ENCODE peak calls at places on chromosomes 13 and 19, in six cellular contexts. One of them, this sample, is unnamed.

GRCh38 chr13:25923217-25924085 is 128.4 kb downstream of the SHISA2 start:
- DNase-seq in cardiac muscle cell: peak
- DNase-seq in NB4: peak
- DNase-seq in fibroblast of lung: no peak
- DNase-seq in foreskin fibroblast: no peak
- DNase-seq in breast epithelium: no peak
- DNase-seq in this sample: no peak

GRCh38 chr13:34883381-34883780 is 58.7 kb upstream of the NBEA start:
- DNase-seq in breast epithelium: no peak
- DNase-seq in foreskin fibroblast: no peak
- DNase-seq in fibroblast of lung: no peak
- DNase-seq in cardiac muscle cell: no peak
- DNase-seq in NB4: no peak
- DNase-seq in this sample: no peak

GRCh38 chr13:36298535-36299068 is 988 bp upstream of the CCDC169 start:
- DNase-seq in breast epithelium: no peak
- DNase-seq in cardiac muscle cell: no peak
- DNase-seq in foreskin fibroblast: peak
- DNase-seq in NB4: peak
- DNase-seq in fibroblast of lung: no peak
- DNase-seq in this sample: no peak

GRCh38 chr19:41795031-41795461 is 1.3 kb upstream of the CEACAM3 start:
- DNase-seq in fibroblast of lung: peak
- DNase-seq in foreskin fibroblast: peak
- DNase-seq in NB4: peak
- DNase-seq in cardiac muscle cell: peak
- DNase-seq in breast epithelium: no peak
- DNase-seq in this sample: no peak

GRCh38 chr19:33268162-33268991 is 34.0 kb downstream of the CEBPA start:
- DNase-seq in breast epithelium: no peak
- DNase-seq in NB4: peak
- DNase-seq in fibroblast of lung: no peak
- DNase-seq in foreskin fibroblast: no peak
- DNase-seq in cardiac muscle cell: no peak
- DNase-seq in this sample: no peak

GRCh38 chr13:99859178-99860177 is 112.1 kb downstream of the ZIC5 start:
- DNase-seq in cardiac muscle cell: no peak
- DNase-seq in breast epithelium: no peak
- DNase-seq in fibroblast of lung: no peak
- DNase-seq in foreskin fibroblast: no peak
- DNase-seq in NB4: no peak
- DNase-seq in this sample: peak

GRCh38 chr19:55539082-55539715 is 2.3 kb upstream of the SBK2 start:
- DNase-seq in foreskin fibroblast: no peak
- DNase-seq in NB4: no peak
- DNase-seq in breast epithelium: no peak
- DNase-seq in fibroblast of lung: no peak
- DNase-seq in cardiac muscle cell: no peak
- DNase-seq in this sample: no peak

GRCh38 chr13:44952671-44953070 is 36.6 kb downstream of the NUFIP1 start:
- DNase-seq in foreskin fibroblast: no peak
- DNase-seq in NB4: no peak
- DNase-seq in cardiac muscle cell: no peak
- DNase-seq in breast epithelium: no peak
- DNase-seq in fibroblast of lung: no peak
- DNase-seq in this sample: no peak

GRCh38 chr13:28059214-28059613 is 41.2 kb downstream of the FLT3 start:
- DNase-seq in breast epithelium: no peak
- DNase-seq in fibroblast of lung: peak
- DNase-seq in foreskin fibroblast: peak
- DNase-seq in cardiac muscle cell: peak
- DNase-seq in NB4: peak
- DNase-seq in this sample: no peak

GRCh38 chr13:27295096-27295495 is 24.5 kb downstream of the RASL11A start:
- DNase-seq in breast epithelium: no peak
- DNase-seq in cardiac muscle cell: no peak
- DNase-seq in NB4: no peak
- DNase-seq in foreskin fibroblast: no peak
- DNase-seq in fibroblast of lung: no peak
- DNase-seq in this sample: no peak

GRCh38 chr19:45184115-45184514 is 5.5 kb downstream of the BLOC1S3 start:
- DNase-seq in foreskin fibroblast: no peak
- DNase-seq in breast epithelium: no peak
- DNase-seq in cardiac muscle cell: no peak
- DNase-seq in NB4: no peak
- DNase-seq in fibroblast of lung: no peak
- DNase-seq in this sample: no peak

GRCh38 chr13:113483504-113484287 is 6.8 kb downstream of the DCUN1D2 start:
- DNase-seq in foreskin fibroblast: no peak
- DNase-seq in NB4: no peak
- DNase-seq in cardiac muscle cell: no peak
- DNase-seq in breast epithelium: no peak
- DNase-seq in fibroblast of lung: no peak
- DNase-seq in this sample: no peak

GRCh38 chr19:58372311-58373133 is 8.3 kb downstream of the ZNF837 start:
- DNase-seq in cardiac muscle cell: no peak
- DNase-seq in fibroblast of lung: no peak
- DNase-seq in breast epithelium: no peak
- DNase-seq in foreskin fibroblast: peak
- DNase-seq in NB4: no peak
- DNase-seq in this sample: no peak

GRCh38 chr13:98503175-98504028 is 73.5 kb downstream of the STK24 start:
- DNase-seq in foreskin fibroblast: peak
- DNase-seq in cardiac muscle cell: no peak
- DNase-seq in breast epithelium: no peak
- DNase-seq in NB4: peak
- DNase-seq in fibroblast of lung: peak
- DNase-seq in this sample: no peak

GRCh38 chr19:38692458-38693379 is 45.3 kb downstream of the ACTN4 start:
- DNase-seq in cardiac muscle cell: no peak
- DNase-seq in foreskin fibroblast: peak
- DNase-seq in fibroblast of lung: peak
- DNase-seq in breast epithelium: no peak
- DNase-seq in NB4: no peak
- DNase-seq in this sample: no peak

GRCh38 chr19:38693380-38694223 is 46.2 kb downstream of the ACTN4 start:
- DNase-seq in NB4: peak
- DNase-seq in foreskin fibroblast: peak
- DNase-seq in cardiac muscle cell: no peak
- DNase-seq in fibroblast of lung: peak
- DNase-seq in breast epithelium: no peak
- DNase-seq in this sample: peak

GRCh38 chr19:38690146-38690545 is 42.7 kb downstream of the ACTN4 start:
- DNase-seq in fibroblast of lung: no peak
- DNase-seq in cardiac muscle cell: no peak
- DNase-seq in breast epithelium: no peak
- DNase-seq in foreskin fibroblast: no peak
- DNase-seq in NB4: no peak
- DNase-seq in this sample: no peak

GRCh38 chr19:38690832-38691231 is 43.4 kb downstream of the ACTN4 start:
- DNase-seq in fibroblast of lung: peak
- DNase-seq in foreskin fibroblast: no peak
- DNase-seq in cardiac muscle cell: no peak
- DNase-seq in breast epithelium: no peak
- DNase-seq in NB4: no peak
- DNase-seq in this sample: no peak

DNA sequence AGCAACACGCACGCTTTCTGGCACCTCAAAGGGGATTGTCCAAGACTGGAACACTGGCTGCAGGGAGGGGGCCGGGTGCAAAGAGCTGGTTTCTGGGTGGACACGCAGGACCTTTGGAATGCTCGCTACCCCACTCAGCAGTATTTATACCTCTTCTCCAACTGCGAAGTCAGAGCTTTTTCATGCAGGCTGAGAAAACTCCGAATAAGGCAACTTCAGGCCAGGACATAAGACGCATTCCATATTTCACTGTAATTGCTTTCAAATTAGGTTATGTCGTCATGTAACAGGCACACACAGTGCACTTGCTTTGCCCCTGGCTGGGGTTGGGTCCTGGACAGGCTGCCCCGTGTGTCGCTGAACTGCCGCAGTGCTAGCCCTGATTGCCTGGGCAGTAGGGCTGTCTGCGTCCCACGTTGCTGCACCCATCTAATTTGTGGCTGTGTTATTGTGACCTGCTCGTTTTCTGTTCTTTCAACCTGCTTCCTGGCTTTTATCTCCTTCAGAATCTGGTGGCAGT is 44.5 kb downstream of the ACTN4 start:
- DNase-seq in fibroblast of lung: peak
- DNase-seq in breast epithelium: no peak
- DNase-seq in foreskin fibroblast: peak
- DNase-seq in NB4: no peak
- DNase-seq in cardiac muscle cell: no peak
- DNase-seq in this sample: peak
- TF ChIP-seq CTCF in fibroblast of lung: no peak
- TF ChIP-seq CTCF in breast epithelium: no peak
- TF ChIP-seq CTCF in foreskin fibroblast: no peak
- TF ChIP-seq CTCF in NB4: no peak
- TF ChIP-seq CTCF in cardiac muscle cell: no peak
- TF ChIP-seq CTCF in this sample: no peak

GRCh38 chr19:47020132-47020805 is 632 bp downstream of the NPAS1 start:
- DNase-seq in fibroblast of lung: no peak
- DNase-seq in foreskin fibroblast: peak
- DNase-seq in breast epithelium: no peak
- DNase-seq in NB4: peak
- DNase-seq in cardiac muscle cell: peak
- DNase-seq in this sample: no peak

GRCh38 chr19:47021536-47022139 is 2.0 kb downstream of the NPAS1 start:
- DNase-seq in cardiac muscle cell: no peak
- DNase-seq in foreskin fibroblast: peak
- DNase-seq in fibroblast of lung: peak
- DNase-seq in NB4: no peak
- DNase-seq in breast epithelium: no peak
- DNase-seq in this sample: no peak

GRCh38 chr19:47018923-47019322 is 714 bp upstream of the NPAS1 start:
- DNase-seq in breast epithelium: no peak
- DNase-seq in NB4: no peak
- DNase-seq in foreskin fibroblast: no peak
- DNase-seq in fibroblast of lung: no peak
- DNase-seq in cardiac muscle cell: no peak
- DNase-seq in this sample: no peak

GRCh38 chr19:47020992-47021496 is 1.4 kb downstream of the NPAS1 start:
- DNase-seq in breast epithelium: no peak
- DNase-seq in cardiac muscle cell: no peak
- DNase-seq in fibroblast of lung: no peak
- DNase-seq in NB4: peak
- DNase-seq in foreskin fibroblast: peak
- DNase-seq in this sample: no peak

GRCh38 chr19:47019431-47020041 is at the start of gene NPAS1:
- DNase-seq in NB4: peak
- DNase-seq in foreskin fibroblast: peak
- DNase-seq in fibroblast of lung: no peak
- DNase-seq in cardiac muscle cell: peak
- DNase-seq in breast epithelium: no peak
- DNase-seq in this sample: no peak
- H3K4me3 ChIP-seq in NB4: peak
- H3K4me3 ChIP-seq in foreskin fibroblast: peak
- H3K4me3 ChIP-seq in fibroblast of lung: no peak
- H3K4me3 ChIP-seq in cardiac muscle cell: peak
- H3K4me3 ChIP-seq in breast epithelium: peak
- H3K4me3 ChIP-seq in this sample: peak

GRCh38 chr19:5338661-5339469 is 1.7 kb downstream of the PTPRS start:
- DNase-seq in fibroblast of lung: no peak
- DNase-seq in cardiac muscle cell: peak
- DNase-seq in breast epithelium: no peak
- DNase-seq in NB4: peak
- DNase-seq in foreskin fibroblast: peak
- DNase-seq in this sample: no peak
- TF ChIP-seq CTCF in fibroblast of lung: no peak
- TF ChIP-seq CTCF in cardiac muscle cell: no peak
- TF ChIP-seq CTCF in breast epithelium: no peak
- TF ChIP-seq CTCF in NB4: no peak
- TF ChIP-seq CTCF in foreskin fibroblast: no peak
- TF ChIP-seq CTCF in this sample: no peak

GRCh38 chr19:17263712-17264640 is 569 bp downstream of the USHBP1 start:
- DNase-seq in cardiac muscle cell: no peak
- DNase-seq in breast epithelium: no peak
- DNase-seq in NB4: no peak
- DNase-seq in foreskin fibroblast: no peak
- DNase-seq in fibroblast of lung: no peak
- DNase-seq in this sample: no peak

GRCh38 chr19:17259934-17260333 is 4.6 kb downstream of the USHBP1 start:
- DNase-seq in NB4: no peak
- DNase-seq in fibroblast of lung: no peak
- DNase-seq in cardiac muscle cell: no peak
- DNase-seq in foreskin fibroblast: no peak
- DNase-seq in breast epithelium: no peak
- DNase-seq in this sample: no peak

GRCh38 chr19:17264641-17264979 is at the start of gene USHBP1:
- DNase-seq in cardiac muscle cell: no peak
- DNase-seq in breast epithelium: no peak
- DNase-seq in foreskin fibroblast: no peak
- DNase-seq in fibroblast of lung: no peak
- DNase-seq in NB4: no peak
- DNase-seq in this sample: no peak

GRCh38 chr19:17260842-17261325 is 3.7 kb downstream of the USHBP1 start:
- DNase-seq in breast epithelium: peak
- DNase-seq in fibroblast of lung: peak
- DNase-seq in NB4: peak
- DNase-seq in cardiac muscle cell: peak
- DNase-seq in foreskin fibroblast: peak
- DNase-seq in this sample: peak

DNA sequence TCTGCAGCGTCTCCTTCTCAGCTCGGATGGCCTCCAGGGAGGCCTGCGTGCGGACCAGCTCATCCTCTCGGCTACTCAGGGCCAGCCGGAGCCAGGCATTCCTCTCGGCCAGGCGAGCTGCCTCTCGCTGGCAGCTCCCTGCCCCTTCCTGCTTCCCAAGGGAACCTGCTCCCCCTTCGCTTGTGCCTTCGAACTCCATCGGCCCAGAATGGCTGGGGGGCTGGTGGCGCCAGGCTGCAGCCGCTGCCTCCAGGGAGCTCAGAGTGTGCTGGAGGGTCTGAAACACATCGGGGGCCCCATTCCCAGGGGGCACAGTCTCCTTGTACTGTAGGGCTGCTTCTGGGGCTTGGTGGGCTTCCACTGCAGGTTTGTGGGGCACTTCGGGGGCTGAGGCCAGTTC is 2.0 kb downstream of the USHBP1 start:
- DNase-seq in foreskin fibroblast: no peak
- DNase-seq in NB4: no peak
- DNase-seq in breast epithelium: no peak
- DNase-seq in fibroblast of lung: no peak
- DNase-seq in cardiac muscle cell: no peak
- DNase-seq in this sample: no peak
- H3K4me3 ChIP-seq in foreskin fibroblast: no peak
- H3K4me3 ChIP-seq in NB4: no peak
- H3K4me3 ChIP-seq in breast epithelium: no peak
- H3K4me3 ChIP-seq in fibroblast of lung: no peak
- H3K4me3 ChIP-seq in cardiac muscle cell: no peak
- H3K4me3 ChIP-seq in this sample: no peak

This sample was measured in HFF-Myc.